ENCODE peak calls at places on chromosomes 13 and 19, in eight cellular contexts. One of them, this sample, is unnamed.

GRCh38 chr19:6739884-6740588 is 556 bp downstream of the TRIP10 start:
- DNase-seq in transverse colon: peak
- DNase-seq in vagina: no peak
- DNase-seq in HL-60: no peak
- DNase-seq in breast epithelium: no peak
- DNase-seq in stomach: peak
- DNase-seq in Panc1: no peak
- DNase-seq in H1: no peak
- DNase-seq in this sample: no peak

GRCh38 chr13:113857531-113858195 is 6.2 kb downstream of the GAS6 start:
- DNase-seq in transverse colon: no peak
- DNase-seq in vagina: peak
- DNase-seq in HL-60: no peak
- DNase-seq in breast epithelium: peak
- DNase-seq in stomach: peak
- DNase-seq in Panc1: no peak
- DNase-seq in H1: no peak
- DNase-seq in this sample: no peak

GRCh38 chr19:2610637-2611482 is 91.6 kb downstream of the GNG7 start:
- DNase-seq in transverse colon: peak
- DNase-seq in vagina: no peak
- DNase-seq in HL-60: peak
- DNase-seq in breast epithelium: peak
- DNase-seq in stomach: peak
- DNase-seq in Panc1: no peak
- DNase-seq in H1: peak
- DNase-seq in this sample: peak

GRCh38 chr19:30036154-30037129 is 94.4 kb downstream of the URI1 start:
- DNase-seq in transverse colon: no peak
- DNase-seq in vagina: no peak
- DNase-seq in HL-60: no peak
- DNase-seq in breast epithelium: no peak
- DNase-seq in stomach: no peak
- DNase-seq in Panc1: no peak
- DNase-seq in H1: no peak
- DNase-seq in this sample: no peak

GRCh38 chr19:18254546-18255500 is 19.4 kb downstream of the IQCN start:
- DNase-seq in transverse colon: peak
- DNase-seq in vagina: no peak
- DNase-seq in HL-60: no peak
- DNase-seq in breast epithelium: no peak
- DNase-seq in stomach: peak
- DNase-seq in Panc1: no peak
- DNase-seq in H1: no peak
- DNase-seq in this sample: no peak

GRCh38 chr13:86601351-86601750 is 802.1 kb upstream of the SLITRK6 start:
- DNase-seq in transverse colon: no peak
- DNase-seq in vagina: no peak
- DNase-seq in HL-60: no peak
- DNase-seq in breast epithelium: no peak
- DNase-seq in stomach: no peak
- DNase-seq in Panc1: peak
- DNase-seq in H1: no peak
- DNase-seq in this sample: no peak

GRCh38 chr19:51064534-51065220 is at the start of gene KLK13:
- DNase-seq in transverse colon: no peak
- DNase-seq in vagina: no peak
- DNase-seq in HL-60: no peak
- DNase-seq in breast epithelium: no peak
- DNase-seq in stomach: peak
- DNase-seq in Panc1: no peak
- DNase-seq in H1: peak
- DNase-seq in this sample: no peak

GRCh38 chr19:11507370-11508078 is 1.9 kb upstream of the ZNF653 start:
- DNase-seq in transverse colon: no peak
- DNase-seq in vagina: no peak
- DNase-seq in HL-60: no peak
- DNase-seq in breast epithelium: no peak
- DNase-seq in stomach: no peak
- DNase-seq in Panc1: no peak
- DNase-seq in H1: no peak
- DNase-seq in this sample: no peak

GRCh38 chr13:48511621-48512232 is 21.2 kb downstream of the RCBTB2 start:
- DNase-seq in transverse colon: no peak
- DNase-seq in vagina: no peak
- DNase-seq in HL-60: no peak
- DNase-seq in breast epithelium: no peak
- DNase-seq in stomach: no peak
- DNase-seq in Panc1: no peak
- DNase-seq in H1: no peak
- DNase-seq in this sample: no peak

GRCh38 chr13:90834700-90835099 is 512.8 kb upstream of the MIR17HG start:
- DNase-seq in transverse colon: no peak
- DNase-seq in vagina: no peak
- DNase-seq in HL-60: no peak
- DNase-seq in breast epithelium: no peak
- DNase-seq in stomach: no peak
- DNase-seq in Panc1: no peak
- DNase-seq in H1: no peak
- DNase-seq in this sample: no peak

GRCh38 chr19:38596057-38596981 is 21.4 kb downstream of the MAP4K1 start:
- DNase-seq in transverse colon: peak
- DNase-seq in vagina: peak
- DNase-seq in HL-60: no peak
- DNase-seq in breast epithelium: no peak
- DNase-seq in stomach: peak
- DNase-seq in Panc1: peak
- DNase-seq in H1: peak
- DNase-seq in this sample: no peak

GRCh38 chr13:45737571-45738002 is 35.5 kb downstream of the CBY2 start:
- DNase-seq in transverse colon: no peak
- DNase-seq in vagina: no peak
- DNase-seq in HL-60: peak
- DNase-seq in breast epithelium: no peak
- DNase-seq in stomach: no peak
- DNase-seq in Panc1: no peak
- DNase-seq in H1: no peak
- DNase-seq in this sample: no peak

GRCh38 chr13:113863511-113864302 is at the start of gene GAS6:
- DNase-seq in transverse colon: peak
- DNase-seq in vagina: no peak
- DNase-seq in HL-60: no peak
- DNase-seq in breast epithelium: peak
- DNase-seq in stomach: peak
- DNase-seq in Panc1: no peak
- DNase-seq in H1: no peak
- DNase-seq in this sample: peak

GRCh38 chr19:3725121-3725520 is 16.9 kb downstream of the TJP3 start:
- DNase-seq in transverse colon: no peak
- DNase-seq in vagina: no peak
- DNase-seq in HL-60: no peak
- DNase-seq in breast epithelium: no peak
- DNase-seq in stomach: no peak
- DNase-seq in Panc1: no peak
- DNase-seq in H1: no peak
- DNase-seq in this sample: no peak

GRCh38 chr13:106242554-106242953 is 292.9 kb downstream of the EFNB2 start:
- DNase-seq in transverse colon: no peak
- DNase-seq in vagina: no peak
- DNase-seq in HL-60: no peak
- DNase-seq in breast epithelium: no peak
- DNase-seq in stomach: no peak
- DNase-seq in Panc1: no peak
- DNase-seq in H1: no peak
- DNase-seq in this sample: no peak

GRCh38 chr13:106234656-106235055 is 300.8 kb downstream of the EFNB2 start:
- DNase-seq in transverse colon: no peak
- DNase-seq in vagina: no peak
- DNase-seq in HL-60: no peak
- DNase-seq in breast epithelium: no peak
- DNase-seq in stomach: peak
- DNase-seq in Panc1: no peak
- DNase-seq in H1: no peak
- DNase-seq in this sample: no peak

GRCh38 chr13:106243011-106243410 is 292.5 kb downstream of the EFNB2 start:
- DNase-seq in transverse colon: no peak
- DNase-seq in vagina: no peak
- DNase-seq in HL-60: no peak
- DNase-seq in breast epithelium: no peak
- DNase-seq in stomach: no peak
- DNase-seq in Panc1: no peak
- DNase-seq in H1: no peak
- DNase-seq in this sample: no peak

GRCh38 chr13:106241974-106242373 is 293.5 kb downstream of the EFNB2 start:
- DNase-seq in transverse colon: no peak
- DNase-seq in vagina: no peak
- DNase-seq in HL-60: no peak
- DNase-seq in breast epithelium: no peak
- DNase-seq in stomach: no peak
- DNase-seq in Panc1: no peak
- DNase-seq in H1: no peak
- DNase-seq in this sample: no peak

GRCh38 chr13:106238690-106239089 is 296.8 kb downstream of the EFNB2 start:
- DNase-seq in transverse colon: no peak
- DNase-seq in vagina: no peak
- DNase-seq in HL-60: no peak
- DNase-seq in breast epithelium: no peak
- DNase-seq in stomach: no peak
- DNase-seq in Panc1: no peak
- DNase-seq in H1: no peak
- DNase-seq in this sample: no peak
- TF ChIP-seq POLR2AphosphoS5 in transverse colon: no peak
- TF ChIP-seq POLR2AphosphoS5 in vagina: no peak
- TF ChIP-seq POLR2AphosphoS5 in HL-60: no peak
- TF ChIP-seq POLR2AphosphoS5 in breast epithelium: no peak
- TF ChIP-seq POLR2AphosphoS5 in stomach: no peak
- TF ChIP-seq POLR2AphosphoS5 in Panc1: no peak
- TF ChIP-seq POLR2AphosphoS5 in H1: no peak
- TF ChIP-seq POLR2AphosphoS5 in this sample: no peak

DNA sequence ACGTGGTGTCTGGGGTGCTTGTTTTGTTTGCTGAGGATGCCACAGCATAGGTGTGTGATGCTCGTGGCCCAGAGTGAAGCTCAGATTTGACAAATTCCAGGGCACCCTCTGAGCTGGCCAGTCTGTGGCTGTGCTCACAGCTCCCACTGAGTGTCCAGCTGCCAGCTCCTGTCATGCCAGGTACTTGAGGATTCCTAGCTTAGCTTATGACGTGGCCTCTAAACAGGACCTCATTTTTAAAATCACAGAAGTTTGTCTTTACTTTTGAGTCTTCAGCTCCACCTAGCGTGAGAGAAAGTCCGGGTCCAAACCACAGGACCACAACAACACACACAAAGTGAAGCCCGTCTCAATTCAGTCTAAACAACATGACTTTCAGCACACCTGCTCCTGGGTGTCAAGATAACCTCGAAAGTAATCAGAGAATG is 117.3 kb downstream of the RAB20 start:
- DNase-seq in transverse colon: no peak
- DNase-seq in vagina: no peak
- DNase-seq in HL-60: no peak
- DNase-seq in breast epithelium: no peak
- DNase-seq in stomach: no peak
- DNase-seq in Panc1: no peak
- DNase-seq in H1: no peak
- DNase-seq in this sample: no peak
- TF ChIP-seq CTCF in transverse colon: peak
- TF ChIP-seq CTCF in vagina: no peak
- TF ChIP-seq CTCF in HL-60: no peak
- TF ChIP-seq CTCF in breast epithelium: no peak
- TF ChIP-seq CTCF in stomach: no peak
- TF ChIP-seq CTCF in Panc1: no peak
- TF ChIP-seq CTCF in H1: peak
- TF ChIP-seq CTCF in this sample: no peak

DNA sequence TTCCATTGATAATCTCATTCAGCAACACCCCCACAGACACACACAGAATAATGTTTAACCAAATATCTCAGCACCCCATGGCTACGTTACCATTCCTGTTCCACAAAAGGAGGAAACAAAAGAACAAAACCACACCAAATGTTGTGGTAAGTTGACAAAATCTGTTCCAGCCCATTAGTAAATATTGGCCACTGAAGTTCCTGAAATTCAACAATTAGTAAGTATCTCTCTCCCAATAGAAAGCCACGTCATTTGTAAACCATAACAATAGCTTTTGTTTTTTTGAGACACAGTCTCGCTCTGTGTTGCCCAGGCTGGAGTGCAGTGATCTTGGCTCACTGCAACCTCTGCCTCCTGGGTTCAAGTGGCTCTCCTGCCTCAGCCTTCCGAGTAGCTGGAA is 2.3 kb upstream of the FCAR start:
- DNase-seq in transverse colon: no peak
- DNase-seq in vagina: no peak
- DNase-seq in HL-60: no peak
- DNase-seq in breast epithelium: no peak
- DNase-seq in stomach: no peak
- DNase-seq in Panc1: no peak
- DNase-seq in H1: no peak
- DNase-seq in this sample: no peak
- TF ChIP-seq POLR2AphosphoS5 in transverse colon: no peak
- TF ChIP-seq POLR2AphosphoS5 in vagina: no peak
- TF ChIP-seq POLR2AphosphoS5 in HL-60: no peak
- TF ChIP-seq POLR2AphosphoS5 in breast epithelium: no peak
- TF ChIP-seq POLR2AphosphoS5 in stomach: no peak
- TF ChIP-seq POLR2AphosphoS5 in Panc1: no peak
- TF ChIP-seq POLR2AphosphoS5 in H1: no peak
- TF ChIP-seq POLR2AphosphoS5 in this sample: no peak

DNA sequence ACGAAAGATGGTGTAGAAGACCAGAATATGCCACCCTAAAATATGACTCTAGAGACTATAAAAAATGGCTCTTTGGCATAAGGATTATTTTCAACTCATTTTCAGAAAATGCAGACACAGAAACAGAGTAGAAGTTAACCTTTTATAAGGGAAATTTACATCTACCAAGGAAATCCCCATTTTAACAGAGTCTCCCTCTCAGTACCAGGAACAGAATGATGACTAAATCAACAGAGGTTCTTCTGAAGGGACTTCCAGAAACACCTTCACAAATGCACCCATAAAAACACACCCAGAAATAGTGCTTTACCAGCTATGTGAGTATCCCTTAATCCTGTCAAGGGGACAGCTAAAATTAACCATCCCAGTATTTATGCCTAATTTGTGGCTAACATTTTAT is 29.1 kb downstream of the PLPP2 start:
- DNase-seq in transverse colon: no peak
- DNase-seq in vagina: no peak
- DNase-seq in HL-60: no peak
- DNase-seq in breast epithelium: no peak
- DNase-seq in stomach: no peak
- DNase-seq in Panc1: no peak
- DNase-seq in H1: no peak
- DNase-seq in this sample: no peak
- TF ChIP-seq CTCF in transverse colon: no peak
- TF ChIP-seq CTCF in vagina: no peak
- TF ChIP-seq CTCF in HL-60: no peak
- TF ChIP-seq CTCF in breast epithelium: no peak
- TF ChIP-seq CTCF in stomach: no peak
- TF ChIP-seq CTCF in Panc1: no peak
- TF ChIP-seq CTCF in H1: no peak
- TF ChIP-seq CTCF in this sample: no peak

This sample was measured in prostate gland.